ENCODE peak calls at places on chromosomes 4 and X, in five cellular contexts. One of them, this sample, is unnamed. For H3K9me3, the result is how much of the 10 kb centered on the place peaks cover.

GRCh38 chrX:153226344-153227190 is 47.5 kb downstream of the MAGEA1 start:
- DNase-seq in adipocyte: peak
- DNase-seq in left lung: peak
- DNase-seq in fibroblast of lung: peak
- DNase-seq in keratinocyte: peak
- DNase-seq in this sample: no peak

GRCh38 chrX:38859602-38860001 is 58.3 kb downstream of the MID1IP1 start:
- DNase-seq in fibroblast of lung: peak
- DNase-seq in left lung: no peak
- DNase-seq in adipocyte: peak
- DNase-seq in keratinocyte: no peak
- DNase-seq in this sample: no peak

GRCh38 chr4:139450586-139450985 is 3.3 kb upstream of the RAB33B start:
- DNase-seq in fibroblast of lung: no peak
- DNase-seq in adipocyte: no peak
- DNase-seq in keratinocyte: no peak
- DNase-seq in left lung: no peak
- DNase-seq in this sample: no peak

GRCh38 chr4:17168571-17168970 is 270.1 kb upstream of the LDB2 start:
- DNase-seq in left lung: no peak
- DNase-seq in fibroblast of lung: peak
- DNase-seq in adipocyte: peak
- DNase-seq in keratinocyte: no peak
- DNase-seq in this sample: no peak

GRCh38 chr4:105674011-105674410 is 34.5 kb downstream of the INTS12 start:
- DNase-seq in adipocyte: no peak
- DNase-seq in fibroblast of lung: no peak
- DNase-seq in left lung: no peak
- DNase-seq in keratinocyte: no peak
- DNase-seq in this sample: no peak

GRCh38 chrX:19174401-19175025 is 52.2 kb upstream of the ADGRG2 start:
- DNase-seq in fibroblast of lung: peak
- DNase-seq in adipocyte: peak
- DNase-seq in keratinocyte: no peak
- DNase-seq in left lung: no peak
- DNase-seq in this sample: no peak

GRCh38 chr4:10416441-10416840 is 40.8 kb downstream of the ZNF518B start:
- DNase-seq in adipocyte: no peak
- DNase-seq in fibroblast of lung: no peak
- DNase-seq in keratinocyte: no peak
- DNase-seq in left lung: no peak
- DNase-seq in this sample: no peak

GRCh38 chr4:2254665-2255500 is 7.0 kb downstream of the MXD4 start:
- DNase-seq in fibroblast of lung: no peak
- DNase-seq in adipocyte: no peak
- DNase-seq in keratinocyte: no peak
- DNase-seq in left lung: peak
- DNase-seq in this sample: no peak

GRCh38 chr4:41751325-41752061 is 3.0 kb upstream of the PHOX2B start:
- DNase-seq in fibroblast of lung: no peak
- DNase-seq in adipocyte: no peak
- DNase-seq in left lung: peak
- DNase-seq in keratinocyte: no peak
- DNase-seq in this sample: no peak

GRCh38 chr4:25439913-25440477 is 62.9 kb downstream of the ANAPC4 start:
- DNase-seq in adipocyte: peak
- DNase-seq in left lung: no peak
- DNase-seq in keratinocyte: no peak
- DNase-seq in fibroblast of lung: peak
- DNase-seq in this sample: no peak

GRCh38 chr4:184408021-184408710 is 66.2 kb downstream of the IRF2 start:
- DNase-seq in adipocyte: peak
- DNase-seq in keratinocyte: no peak
- DNase-seq in fibroblast of lung: peak
- DNase-seq in left lung: no peak
- DNase-seq in this sample: no peak

GRCh38 chrX:136920001-136920400 is 39.5 kb upstream of the RBMX start:
- DNase-seq in adipocyte: no peak
- DNase-seq in keratinocyte: no peak
- DNase-seq in fibroblast of lung: no peak
- DNase-seq in left lung: no peak
- DNase-seq in this sample: no peak

GRCh38 chr4:132651193-132651592 is 497.9 kb upstream of the PCDH10 start:
- DNase-seq in adipocyte: no peak
- DNase-seq in left lung: no peak
- DNase-seq in keratinocyte: no peak
- DNase-seq in fibroblast of lung: no peak
- DNase-seq in this sample: no peak

GRCh38 chrX:110915579-110915978 is 120.0 kb upstream of the CHRDL1 start:
- DNase-seq in adipocyte: no peak
- DNase-seq in fibroblast of lung: no peak
- DNase-seq in left lung: no peak
- DNase-seq in keratinocyte: no peak
- DNase-seq in this sample: no peak

GRCh38 chr4:24235609-24236008 is 345.8 kb upstream of the PPARGC1A start:
- DNase-seq in keratinocyte: no peak
- DNase-seq in left lung: no peak
- DNase-seq in adipocyte: no peak
- DNase-seq in fibroblast of lung: peak
- DNase-seq in this sample: no peak

GRCh38 chrX:85590638-85591037 is 211.2 kb upstream of the POF1B start:
- DNase-seq in adipocyte: no peak
- DNase-seq in left lung: no peak
- DNase-seq in keratinocyte: peak
- DNase-seq in fibroblast of lung: no peak
- DNase-seq in this sample: no peak

GRCh38 chr4:120801171-120801758 is 121.3 kb downstream of the PRDM5 start:
- DNase-seq in keratinocyte: no peak
- DNase-seq in left lung: no peak
- DNase-seq in adipocyte: peak
- DNase-seq in fibroblast of lung: peak
- DNase-seq in this sample: no peak

GRCh38 chrX:144896323-144896722 is 351.0 kb upstream of the SPANXN1 start:
- DNase-seq in fibroblast of lung: no peak
- DNase-seq in adipocyte: no peak
- DNase-seq in left lung: no peak
- DNase-seq in keratinocyte: no peak
- DNase-seq in this sample: no peak

GRCh38 chr4:138222041-138222440 is 20.1 kb downstream of the SLC7A11 start:
- DNase-seq in keratinocyte: no peak
- DNase-seq in left lung: no peak
- DNase-seq in adipocyte: peak
- DNase-seq in fibroblast of lung: peak
- DNase-seq in this sample: no peak

GRCh38 chr4:10171055-10171454 is 54.5 kb upstream of the WDR1 start:
- DNase-seq in left lung: no peak
- DNase-seq in keratinocyte: no peak
- DNase-seq in fibroblast of lung: no peak
- DNase-seq in adipocyte: no peak
- DNase-seq in this sample: no peak

GRCh38 chr4:52966172-52966571 is 104.1 kb downstream of the RASL11B start:
- DNase-seq in left lung: no peak
- DNase-seq in adipocyte: no peak
- DNase-seq in keratinocyte: no peak
- DNase-seq in fibroblast of lung: no peak
- DNase-seq in this sample: no peak

GRCh38 chr4:17544205-17544604 is 29.2 kb downstream of the CLRN2 start:
- DNase-seq in left lung: no peak
- DNase-seq in keratinocyte: no peak
- DNase-seq in adipocyte: no peak
- DNase-seq in fibroblast of lung: no peak
- DNase-seq in this sample: no peak

GRCh38 chrX:110836982-110837381 is 41.4 kb upstream of the CHRDL1 start:
- DNase-seq in keratinocyte: no peak
- DNase-seq in fibroblast of lung: no peak
- DNase-seq in left lung: no peak
- DNase-seq in adipocyte: no peak
- DNase-seq in this sample: no peak

GRCh38 chr4:53450773-53451172 is 73.3 kb downstream of the FIP1L1 start:
- DNase-seq in adipocyte: no peak
- DNase-seq in left lung: no peak
- DNase-seq in fibroblast of lung: peak
- DNase-seq in keratinocyte: no peak
- DNase-seq in this sample: no peak

GRCh38 chr4:139171878-139172691 is 4.9 kb downstream of the ELF2 start:
- DNase-seq in adipocyte: peak
- DNase-seq in fibroblast of lung: peak
- DNase-seq in left lung: no peak
- DNase-seq in keratinocyte: no peak
- DNase-seq in this sample: no peak

GRCh38 chr4:24104173-24104572 is 214.3 kb upstream of the PPARGC1A start:
- DNase-seq in adipocyte: peak
- DNase-seq in left lung: no peak
- DNase-seq in fibroblast of lung: peak
- DNase-seq in keratinocyte: no peak
- DNase-seq in this sample: no peak

GRCh38 chr4:121156822-121157769 is 7.0 kb downstream of the TNIP3 start:
- DNase-seq in left lung: peak
- DNase-seq in fibroblast of lung: peak
- DNase-seq in keratinocyte: no peak
- DNase-seq in adipocyte: peak
- DNase-seq in this sample: no peak

GRCh38 chr4:105061136-105061696 is 85.5 kb upstream of the TET2 start:
- DNase-seq in keratinocyte: peak
- DNase-seq in fibroblast of lung: peak
- DNase-seq in adipocyte: no peak
- DNase-seq in left lung: no peak
- DNase-seq in this sample: no peak

GRCh38 chrX:129981752-129982299 is 609 bp upstream of the BCORL1 start:
- DNase-seq in fibroblast of lung: no peak
- DNase-seq in adipocyte: no peak
- DNase-seq in left lung: no peak
- DNase-seq in keratinocyte: no peak
- DNase-seq in this sample: no peak

GRCh38 chrX:24874604-24875247 is 141.0 kb downstream of the ARX start:
- DNase-seq in keratinocyte: no peak
- DNase-seq in adipocyte: no peak
- DNase-seq in left lung: no peak
- DNase-seq in fibroblast of lung: no peak
- DNase-seq in this sample: no peak

GRCh38 chr4:62279689-62280088 is 1079.6 kb downstream of the ADGRL3 start:
- DNase-seq in left lung: no peak
- DNase-seq in fibroblast of lung: no peak
- DNase-seq in keratinocyte: no peak
- DNase-seq in adipocyte: no peak
- DNase-seq in this sample: no peak

GRCh38 chrX:134181261-134181660 is 55.7 kb upstream of the CCDC160 start:
- DNase-seq in fibroblast of lung: no peak
- DNase-seq in left lung: no peak
- DNase-seq in adipocyte: no peak
- DNase-seq in keratinocyte: no peak
- DNase-seq in this sample: no peak

GRCh38 chr4:156568041-156568440 is 403.6 kb downstream of the PDGFC start:
- DNase-seq in keratinocyte: no peak
- DNase-seq in left lung: no peak
- DNase-seq in fibroblast of lung: peak
- DNase-seq in adipocyte: peak
- DNase-seq in this sample: no peak

GRCh38 chr4:74499986-74500781 is 55.2 kb downstream of the AREG start:
- DNase-seq in adipocyte: peak
- DNase-seq in keratinocyte: no peak
- DNase-seq in fibroblast of lung: peak
- DNase-seq in left lung: no peak
- DNase-seq in this sample: no peak

GRCh38 chr4:27921236-27921635 is 1060.6 kb downstream of the STIM2 start:
- DNase-seq in keratinocyte: no peak
- DNase-seq in fibroblast of lung: peak
- DNase-seq in adipocyte: peak
- DNase-seq in left lung: no peak
- DNase-seq in this sample: no peak
- H3K9me3 ChIP-seq in keratinocyte: under half
- H3K9me3 ChIP-seq in fibroblast of lung: under half
- H3K9me3 ChIP-seq in adipocyte: under half
- H3K9me3 ChIP-seq in left lung: under half
- H3K9me3 ChIP-seq in this sample: under half

GRCh38 chr4:183182873-183183725 is 84.0 kb downstream of the WWC2 start:
- DNase-seq in keratinocyte: no peak
- DNase-seq in adipocyte: peak
- DNase-seq in left lung: no peak
- DNase-seq in fibroblast of lung: peak
- DNase-seq in this sample: no peak

GRCh38 chr4:183185018-183185417 is 86.0 kb downstream of the WWC2 start:
- DNase-seq in adipocyte: no peak
- DNase-seq in fibroblast of lung: peak
- DNase-seq in keratinocyte: no peak
- DNase-seq in left lung: no peak
- DNase-seq in this sample: no peak

GRCh38 chr4:183183906-183184535 is 85.0 kb downstream of the WWC2 start:
- DNase-seq in left lung: no peak
- DNase-seq in keratinocyte: no peak
- DNase-seq in adipocyte: no peak
- DNase-seq in fibroblast of lung: no peak
- DNase-seq in this sample: no peak

GRCh38 chr4:183190900-183191527 is 92.0 kb downstream of the WWC2 start:
- DNase-seq in keratinocyte: no peak
- DNase-seq in left lung: no peak
- DNase-seq in adipocyte: peak
- DNase-seq in fibroblast of lung: no peak
- DNase-seq in this sample: no peak

GRCh38 chr4:183186803-183187202 is 87.7 kb downstream of the WWC2 start:
- DNase-seq in adipocyte: no peak
- DNase-seq in keratinocyte: no peak
- DNase-seq in fibroblast of lung: peak
- DNase-seq in left lung: no peak
- DNase-seq in this sample: no peak
- H3K9me3 ChIP-seq in adipocyte: under half
- H3K9me3 ChIP-seq in keratinocyte: under half
- H3K9me3 ChIP-seq in fibroblast of lung: under half
- H3K9me3 ChIP-seq in left lung: under half
- H3K9me3 ChIP-seq in this sample: under half

GRCh38 chr4:386708-387105 is 49.1 kb downstream of the ZNF141 start:
- DNase-seq in keratinocyte: no peak
- DNase-seq in adipocyte: no peak
- DNase-seq in left lung: no peak
- DNase-seq in fibroblast of lung: no peak
- DNase-seq in this sample: no peak
- H3K9me3 ChIP-seq in keratinocyte: under half
- H3K9me3 ChIP-seq in adipocyte: half or more
- H3K9me3 ChIP-seq in left lung: under half
- H3K9me3 ChIP-seq in fibroblast of lung: under half
- H3K9me3 ChIP-seq in this sample: half or more

GRCh38 chrX:121958886-121959285 is 911.5 kb downstream of the GLUD2 start:
- DNase-seq in adipocyte: no peak
- DNase-seq in left lung: no peak
- DNase-seq in fibroblast of lung: peak
- DNase-seq in keratinocyte: no peak
- DNase-seq in this sample: no peak
- H3K9me3 ChIP-seq in adipocyte: under half
- H3K9me3 ChIP-seq in left lung: under half
- H3K9me3 ChIP-seq in fibroblast of lung: under half
- H3K9me3 ChIP-seq in keratinocyte: under half
- H3K9me3 ChIP-seq in this sample: under half

DNA sequence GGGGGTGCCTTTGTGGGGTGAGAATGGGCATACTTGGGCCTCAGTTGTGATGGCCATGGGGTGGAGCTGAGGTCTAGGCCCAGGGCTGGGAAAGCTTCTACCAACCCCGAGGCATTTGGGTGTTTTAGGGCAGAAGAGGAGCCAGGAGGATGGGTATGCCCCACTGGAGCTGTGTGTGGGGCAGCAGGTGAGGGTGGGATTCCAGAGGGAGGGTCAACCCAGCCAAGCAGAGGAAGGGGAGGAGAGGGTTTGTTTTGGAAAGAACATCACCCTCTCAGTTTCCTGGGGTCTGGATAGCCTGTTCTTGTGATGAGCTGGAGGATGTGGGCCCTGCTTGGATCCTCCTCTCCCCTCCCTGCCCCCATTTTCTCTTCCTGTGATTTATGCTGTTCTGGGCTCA is 620 bp downstream of the IL9R start:
- DNase-seq in adipocyte: no peak
- DNase-seq in keratinocyte: no peak
- DNase-seq in fibroblast of lung: no peak
- DNase-seq in left lung: no peak
- DNase-seq in this sample: no peak
- H3K9me3 ChIP-seq in adipocyte: under half
- H3K9me3 ChIP-seq in keratinocyte: under half
- H3K9me3 ChIP-seq in fibroblast of lung: under half
- H3K9me3 ChIP-seq in left lung: under half
- H3K9me3 ChIP-seq in this sample: under half